ENCODE peak calls at places on chromosomes 16 and 17, in six cellular contexts. W, V, N, G, X and Y are unnamed samples. For H3K79me2, the result is how much of the 10 kb centered on the place peaks cover.

GRCh38 chr16:80684136-80684765 is 120.1 kb downstream of the CDYL2 start:
- DNase-seq in W (no peak), V (no peak), N (no peak), G (no peak), X (no peak), Y (no peak)

GRCh38 chr17:78862073-78863023 is 21.7 kb upstream of the USP36 start:
- DNase-seq in W (no peak), V (peak), N (peak), G (peak), X (no peak), Y (peak)

GRCh38 chr17:37327341-37328090 is 48.3 kb upstream of the C17orf78 start:
- DNase-seq in W (no peak), V (no peak), N (no peak), G (no peak), X (no peak), Y (no peak)

GRCh38 chr17:69060835-69061234 is at the start of gene ABCA9:
- DNase-seq in W (no peak), V (peak), N (no peak), G (no peak), X (no peak), Y (no peak)

GRCh38 chr16:55666012-55666411 is 10.2 kb downstream of the SLC6A2 start:
- DNase-seq in W (no peak), V (no peak), N (no peak), G (no peak), X (no peak), Y (no peak)

GRCh38 chr16:86951831-86952598 is 365.2 kb downstream of the C16orf95 start:
- DNase-seq in W (no peak), V (peak), N (no peak), G (no peak), X (no peak), Y (peak)

GRCh38 chr17:48970224-48970623 is 1.8 kb upstream of the GIP start:
- DNase-seq in W (no peak), V (peak), N (peak), G (no peak), X (no peak), Y (no peak)

GRCh38 chr17:79951361-79952264 is 84.1 kb downstream of the TBC1D16 start:
- DNase-seq in W (no peak), V (no peak), N (no peak), G (peak), X (no peak), Y (no peak)

GRCh38 chr17:57412520-57413096 is 156.3 kb downstream of the MSI2 start:
- DNase-seq in W (no peak), V (no peak), N (no peak), G (no peak), X (no peak), Y (no peak)

GRCh38 chr17:35088647-35088910 is 25.1 kb upstream of the RFFL start:
- DNase-seq in W (no peak), V (no peak), N (no peak), G (no peak), X (no peak), Y (peak)

GRCh38 chr17:63476494-63476856 is 386 bp upstream of the ACE start:
- DNase-seq in W (no peak), V (peak), N (peak), G (no peak), X (no peak), Y (no peak)

GRCh38 chr17:81094744-81095607 is 60.0 kb downstream of the BAIAP2 start:
- DNase-seq in W (peak), V (peak), N (peak), G (peak), X (peak), Y (peak)

GRCh38 chr16:48561960-48562393 is 48.0 kb downstream of the N4BP1 start:
- DNase-seq in W (no peak), V (peak), N (no peak), G (peak), X (no peak), Y (no peak)

GRCh38 chr17:50850640-50851039 is 15.3 kb downstream of the WFIKKN2 start:
- DNase-seq in W (no peak), V (no peak), N (no peak), G (no peak), X (no peak), Y (no peak)

GRCh38 chr17:61455754-61456681 is 3.8 kb downstream of the TBX4 start:
- DNase-seq in W (no peak), V (no peak), N (no peak), G (no peak), X (no peak), Y (no peak)

GRCh38 chr17:40699880-40700279 is 3.7 kb downstream of the KRT24 start:
- DNase-seq in W (no peak), V (no peak), N (no peak), G (no peak), X (no peak), Y (no peak)

GRCh38 chr16:78142784-78143183 is 43.3 kb downstream of the WWOX start:
- DNase-seq in W (no peak), V (peak), N (no peak), G (no peak), X (no peak), Y (no peak)

GRCh38 chr17:50127661-50128361 is 2.1 kb downstream of the SAMD14 start:
- DNase-seq in W (no peak), V (peak), N (no peak), G (no peak), X (no peak), Y (no peak)

GRCh38 chr17:17420561-17421269 is 56.1 kb upstream of the MED9 start:
- DNase-seq in W (no peak), V (no peak), N (peak), G (no peak), X (no peak), Y (no peak)

GRCh38 chr16:79621027-79621426 is 20.5 kb upstream of the MAF start:
- DNase-seq in W (no peak), V (no peak), N (no peak), G (no peak), X (no peak), Y (no peak)

GRCh38 chr17:7020894-7021664 is 1.8 kb upstream of the BCL6B start:
- DNase-seq in W (no peak), V (peak), N (no peak), G (no peak), X (no peak), Y (no peak)

GRCh38 chr17:34579017-34579946 is at the start of gene TMEM132E:
- DNase-seq in W (no peak), V (peak), N (no peak), G (no peak), X (no peak), Y (no peak)

GRCh38 chr16:5033256-5034166 is at the start of gene NAGPA:
- DNase-seq in W (peak), V (peak), N (peak), G (peak), X (no peak), Y (peak)
- TF ChIP-seq POLR2A in W (peak), V (peak), N (peak), G (peak), X (peak), Y (peak)

DNA sequence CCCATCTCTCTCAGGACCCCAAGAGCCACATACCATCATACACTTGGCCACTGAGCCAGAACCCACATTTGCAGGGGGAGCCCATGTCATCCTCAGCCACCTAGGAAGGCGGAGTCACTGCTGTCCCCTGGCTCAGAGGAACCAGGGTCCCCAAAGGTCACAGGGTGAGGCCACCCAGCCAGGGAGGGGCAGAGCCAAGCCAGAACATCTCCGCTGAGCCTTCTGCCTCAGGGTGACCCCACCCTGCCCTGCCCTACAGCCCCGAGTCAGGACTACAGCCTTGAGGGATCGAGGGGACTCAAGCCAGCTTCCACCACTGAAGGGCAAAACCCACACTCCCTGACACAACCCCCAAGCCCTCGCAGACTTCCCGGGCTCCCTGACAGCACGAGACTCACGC is 17.5 kb downstream of the PIEZO1 start:
- DNase-seq in W (no peak), V (no peak), N (no peak), G (no peak), X (no peak), Y (no peak)
- H3K79me2 ChIP-seq in W (under half), V (half or more), N (half or more), G (under half), X (half or more), Y (half or more)

GRCh38 chr16:68284847-68285246 is 20.5 kb downstream of the SLC7A6 start:
- DNase-seq in W (no peak), V (peak), N (no peak), G (no peak), X (peak), Y (no peak)
- H3K27ac ChIP-seq in W (no peak), V (no peak), N (no peak), G (no peak), X (peak), Y (no peak)

GRCh38 chr16:29802416-29802935 is 3.9 kb upstream of the MAZ start:
- DNase-seq in W (no peak), V (no peak), N (no peak), G (no peak), X (no peak), Y (no peak)

GRCh38 chr16:29804020-29804419 is 2.3 kb upstream of the MAZ start:
- DNase-seq in W (no peak), V (no peak), N (no peak), G (no peak), X (no peak), Y (no peak)

GRCh38 chr16:29805232-29806095 is 865 bp upstream of the MAZ start:
- DNase-seq in W (peak), V (peak), N (peak), G (peak), X (peak), Y (peak)

GRCh38 chr16:29806096-29806579 is at the start of gene MAZ:
- DNase-seq in W (no peak), V (no peak), N (no peak), G (no peak), X (no peak), Y (peak)

GRCh38 chr16:29804455-29805231 is 1.7 kb upstream of the MAZ start:
- DNase-seq in W (no peak), V (peak), N (no peak), G (no peak), X (no peak), Y (no peak)
- TF ChIP-seq POLR2A in W (no peak), V (no peak), N (no peak), G (no peak), X (no peak), Y (no peak)

GRCh38 chr17:77444653-77445029 is 303.9 kb downstream of the SEC14L1 start:
- DNase-seq in W (no peak), V (no peak), N (peak), G (no peak), X (peak), Y (no peak)
- H3K79me2 ChIP-seq in W (under half), V (under half), N (half or more), G (under half), X (half or more), Y (under half)